ENCODE peak calls at places on chromosomes 16 and 17, in seven cellular contexts. J is pancreas, N is uterus, L is cardiac muscle cell, A is fibroblast of the aortic adventitia, F is cardiac fibroblast, C is thoracic aorta. K is an unnamed sample.

GRCh38 chr17:1532836-1533602 is 16.6 kb upstream of the INPP5K start:
- DNase-seq in L (peak; percentile 22), F (peak; percentile 19), C (no peak), N (no peak), A (no peak), J (no peak), K (no peak)

GRCh38 chr17:82794781-82795505 is 43.1 kb downstream of the TBCD start:
- DNase-seq in C (no peak), A (peak; percentile 8), F (peak; percentile 7), J (no peak), L (no peak), N (no peak), K (no peak)

GRCh38 chr17:76827736-76828135 is 40.5 kb upstream of the MGAT5B start:
- DNase-seq in C (no peak), L (no peak), N (no peak), F (no peak), A (no peak), J (no peak), K (no peak)

GRCh38 chr16:67668495-67669157 is 2.0 kb downstream of the C16orf86 start:
- DNase-seq in A (no peak), J (no peak), N (no peak), C (no peak), F (no peak), L (no peak), K (no peak)

GRCh38 chr17:55303008-55303493 is 38.3 kb downstream of the HLF start:
- DNase-seq in F (no peak), L (no peak), N (no peak), A (no peak), C (no peak), J (no peak), K (no peak)

GRCh38 chr17:77096570-77097214 is 44.1 kb upstream of the SEC14L1 start:
- DNase-seq in F (peak; percentile 85), J (no peak), N (peak; percentile 78), C (no peak), L (peak; percentile 18), A (peak; percentile 91), K (peak; percentile 52)

GRCh38 chr17:9079461-9080103 is 58.3 kb downstream of the NTN1 start:
- DNase-seq in C (no peak), N (no peak), J (no peak), A (no peak), L (no peak), F (no peak), K (no peak)

GRCh38 chr17:60147553-60148241 is 2.1 kb upstream of the CA4 start:
- DNase-seq in F (no peak), N (no peak), C (no peak), J (no peak), A (no peak), L (no peak), K (no peak)

GRCh38 chr16:4360538-4361021 is 9.5 kb upstream of the PAM16 start:
- DNase-seq in F (no peak), A (no peak), C (no peak), J (no peak), N (no peak), L (no peak), K (no peak)

GRCh38 chr16:81808933-81809480 is 29.9 kb downstream of the PLCG2 start:
- DNase-seq in C (no peak), N (no peak), F (no peak), L (no peak), A (no peak), J (no peak), K (no peak)

GRCh38 chr16:81018496-81018895 is 11.5 kb downstream of the CENPN start:
- DNase-seq in L (no peak), C (no peak), A (no peak), N (no peak), F (no peak), J (no peak), K (no peak)

GRCh38 chr16:52552643-52553042 is 5.7 kb upstream of the TOX3 start:
- DNase-seq in J (no peak), F (no peak), C (no peak), L (no peak), A (no peak), N (no peak), K (no peak)

GRCh38 chr16:56428087-56428486 is 2.7 kb upstream of the AMFR start:
- DNase-seq in N (no peak), A (peak; percentile 48), C (no peak), J (no peak), F (no peak), L (no peak), K (no peak)

GRCh38 chr16:58426960-58427359 is 34.7 kb downstream of the GINS3 start:
- DNase-seq in J (no peak), A (no peak), L (no peak), N (no peak), F (no peak), C (no peak), K (no peak)

GRCh38 chr17:60353773-60354172 is 38.2 kb downstream of the USP32 start:
- DNase-seq in C (no peak), J (no peak), F (no peak), N (no peak), A (no peak), L (no peak), K (no peak)

GRCh38 chr16:75061677-75062076 is 54.9 kb downstream of the LDHD start:
- DNase-seq in J (no peak), N (peak; percentile 50), F (no peak), C (no peak), L (no peak), A (peak; percentile 5), K (no peak)

GRCh38 chr16:72126429-72126765 is 32.8 kb downstream of the DHX38 start:
- DNase-seq in N (no peak), L (no peak), J (no peak), A (no peak), F (no peak), C (no peak), K (no peak)

GRCh38 chr17:2384439-2385127 is 16.3 kb downstream of the MNT start:
- DNase-seq in C (no peak), L (no peak), J (no peak), A (no peak), N (no peak), F (no peak), K (no peak)

GRCh38 chr16:4517812-4518211 is 20.8 kb downstream of the CDIP1 start:
- DNase-seq in C (no peak), A (peak; percentile 32), F (peak; percentile 28), L (peak; percentile 67), J (no peak), N (no peak), K (no peak)

GRCh38 chr17:72730091-72730490 is 362.4 kb downstream of the SLC39A11 start:
- DNase-seq in L (no peak), J (no peak), N (no peak), F (peak; percentile 37), C (no peak), A (peak; percentile 8), K (no peak)

GRCh38 chr17:9760336-9760735 is 31.1 kb downstream of the DHRS7C start:
- DNase-seq in C (no peak), F (no peak), J (no peak), N (no peak), A (no peak), L (no peak), K (no peak)

GRCh38 chr17:44417553-44417952 is 28.1 kb upstream of the ITGA2B start:
- DNase-seq in C (no peak), F (peak; percentile 80), J (peak; percentile 40), N (no peak), L (no peak), A (peak; percentile 93), K (peak; percentile 67)
- TF ChIP-seq CTCF in C (no peak), F (no peak), J (no peak), N (no peak), L (no peak), A (no peak), K (no peak)

DNA sequence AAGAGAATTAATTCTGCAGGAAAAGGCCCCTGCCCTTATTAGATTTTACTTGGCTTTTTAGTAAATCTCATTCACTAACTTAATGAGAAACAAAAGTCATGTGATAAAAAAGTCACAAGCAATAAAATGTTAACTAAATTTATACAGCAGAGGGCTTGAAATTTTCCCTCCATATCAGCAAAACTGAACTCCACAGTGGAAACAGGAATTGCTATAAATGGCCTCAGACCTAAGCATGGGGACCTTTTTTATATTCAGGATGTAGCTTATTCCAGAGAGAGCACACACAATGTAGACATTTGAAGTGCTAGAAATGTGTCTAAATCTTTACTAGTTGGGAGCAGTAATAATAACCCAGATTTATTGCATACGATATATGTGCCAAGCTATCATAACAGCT is 291.5 kb downstream of the C16orf95 start:
- DNase-seq in A (no peak), J (no peak), C (no peak), N (no peak), F (no peak), L (no peak), K (no peak)
- TF ChIP-seq CTCF in A (no peak), J (no peak), C (no peak), N (no peak), F (no peak), L (no peak), K (no peak)

DNA sequence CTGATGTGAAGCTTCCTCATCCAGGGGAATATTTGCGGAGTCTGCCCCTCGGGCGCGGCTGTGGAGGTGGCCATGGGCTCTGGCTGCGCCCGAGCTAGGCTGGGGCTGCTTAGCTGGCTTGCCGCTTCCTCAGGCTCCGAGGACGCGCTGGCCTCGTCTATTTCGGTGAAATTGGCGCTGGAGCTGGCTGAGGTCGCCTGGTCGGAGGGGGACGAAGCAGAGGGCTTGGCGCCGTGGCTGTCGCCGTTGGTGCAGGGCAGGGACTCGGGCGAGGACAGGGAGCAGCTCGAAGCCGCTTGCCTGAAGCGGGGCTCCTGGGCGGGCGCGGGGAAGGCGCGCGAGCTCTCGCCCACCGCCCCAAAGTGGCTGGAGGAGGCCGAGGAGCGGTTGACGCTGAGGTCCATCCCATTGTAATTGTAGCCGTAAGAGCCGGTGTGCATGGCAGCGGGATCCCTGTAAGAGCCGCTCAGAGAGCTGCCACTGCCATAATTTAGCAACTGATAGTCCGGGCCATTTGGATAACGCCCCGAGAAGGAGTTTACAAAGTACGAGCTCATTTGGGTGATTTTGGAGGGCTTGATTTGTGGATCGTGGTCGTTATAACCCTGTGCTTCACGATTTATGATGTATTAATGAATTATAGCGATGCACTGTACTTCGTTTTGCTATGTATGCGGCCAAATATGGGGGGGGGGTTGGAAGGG is at the start of gene HOXB5:
- DNase-seq in A (peak; percentile 43), F (no peak), C (no peak), L (peak; percentile 58), J (no peak), N (no peak), K (no peak)
- TF ChIP-seq CTCF in A (no peak), F (no peak), C (no peak), L (no peak), J (no peak), N (no peak), K (no peak)

GRCh38 chr17:7308625-7309433 is 1.4 kb downstream of the EIF5A start:
- DNase-seq in F (peak; percentile 86), L (peak; percentile 80), N (peak; percentile 74), J (peak; percentile 82), A (peak; percentile 84), C (no peak), K (peak; percentile 80)

GRCh38 chr17:7311110-7311698 is 3.8 kb downstream of the EIF5A start:
- DNase-seq in F (no peak), C (no peak), L (no peak), A (no peak), J (no peak), N (no peak), K (no peak)

GRCh38 chr17:7306911-7307685 is at the start of gene EIF5A:
- DNase-seq in J (peak; percentile 100), L (peak; percentile 100), C (peak; percentile 98), F (peak; percentile 100), A (peak; percentile 100), N (peak; percentile 100), K (peak; percentile 100)

GRCh38 chr17:7309628-7310027 is 2.2 kb downstream of the EIF5A start:
- DNase-seq in N (no peak), C (no peak), F (no peak), J (peak; percentile 28), L (no peak), A (no peak), K (no peak)

GRCh38 chr17:7307686-7308624 is 527 bp downstream of the EIF5A start:
- DNase-seq in J (peak; percentile 65), C (no peak), A (peak; percentile 34), N (peak; percentile 52), L (peak; percentile 59), F (peak; percentile 37), K (no peak)
- TF ChIP-seq CTCF in J (no peak), C (peak; percentile 12), A (no peak), N (no peak), L (peak; percentile 8), F (no peak), K (peak; percentile 36)